ENCODE peak calls at places on chromosome 21, in four cellular contexts. D is fibroblast of lung, U is cardiac muscle cell, Y is A673. K is an unnamed sample.

GRCh38 chr21:35195232-35195631 is 146.1 kb upstream of the RUNX1 start:
- DNase-seq in U (no peak), Y (no peak), D (no peak), K (no peak)

GRCh38 chr21:34836103-34836932 is 167.5 kb downstream of the CLIC6 start:
- DNase-seq in U (no peak), Y (no peak), D (peak), K (no peak)

GRCh38 chr21:14862794-14863720 is 201.7 kb downstream of the NRIP1 start:
- DNase-seq in U (peak), Y (peak), D (peak), K (no peak)

GRCh38 chr21:26405735-26406361 is 167.2 kb downstream of the CYYR1 start:
- DNase-seq in U (peak), Y (peak), D (peak), K (no peak)

GRCh38 chr21:34351786-34352241 is 12.0 kb upstream of the KCNE2 start:
- DNase-seq in D (peak), Y (peak), U (peak), K (peak)

GRCh38 chr21:16573581-16573980 is 843.8 kb downstream of the USP25 start:
- DNase-seq in U (no peak), D (peak), Y (no peak), K (no peak)

GRCh38 chr21:43195131-43196021 is 26.6 kb downstream of the CRYAA start:
- DNase-seq in U (no peak), D (no peak), Y (no peak), K (no peak)

GRCh38 chr21:33684068-33684467 is 41.8 kb downstream of the ITSN1 start:
- DNase-seq in D (no peak), Y (no peak), U (no peak), K (no peak)

GRCh38 chr21:35197191-35197590 is 148.1 kb upstream of the RUNX1 start:
- DNase-seq in Y (no peak), D (no peak), U (no peak), K (no peak)

GRCh38 chr21:27040738-27041137 is 73.8 kb upstream of the ADAMTS5 start:
- DNase-seq in D (no peak), Y (no peak), U (no peak), K (no peak)

GRCh38 chr21:34986561-34987533 is 62.3 kb downstream of the RUNX1 start:
- DNase-seq in Y (no peak), U (no peak), D (peak), K (peak)

GRCh38 chr21:29148535-29148934 is 18.1 kb downstream of the MAP3K7CL start:
- DNase-seq in Y (no peak), U (no peak), D (peak), K (no peak)

GRCh38 chr21:37855568-37856391 is 60.5 kb downstream of the KCNJ6 start:
- DNase-seq in D (peak), U (no peak), Y (no peak), K (no peak)

GRCh38 chr21:27393726-27394125 is 426.8 kb upstream of the ADAMTS5 start:
- DNase-seq in D (peak), Y (no peak), U (no peak), K (no peak)

GRCh38 chr21:29091032-29091431 is 17.6 kb upstream of the CCT8 start:
- DNase-seq in D (peak), Y (no peak), U (no peak), K (no peak)

GRCh38 chr21:15093216-15093615 is 28.4 kb upstream of the NRIP1 start:
- DNase-seq in U (no peak), D (no peak), Y (no peak), K (no peak)

GRCh38 chr21:17612023-17612564 is 607 bp downstream of the BTG3 start:
- DNase-seq in U (peak), D (peak), Y (peak), K (peak)

GRCh38 chr21:34180406-34180805 is 107.0 kb downstream of the MRPS6 start:
- DNase-seq in Y (no peak), D (no peak), U (no peak), K (no peak)

GRCh38 chr21:31730687-31731111 is 1.2 kb downstream of the SCAF4 start:
- DNase-seq in Y (peak), U (peak), D (no peak), K (no peak)

GRCh38 chr21:19870682-19871081 is 1127.5 kb upstream of the NCAM2 start:
- DNase-seq in Y (no peak), U (no peak), D (no peak), K (no peak)

GRCh38 chr21:33262921-33263320 is 3.2 kb upstream of the IL10RB start:
- DNase-seq in D (no peak), U (no peak), Y (no peak), K (no peak)

GRCh38 chr21:31732538-31732864 is 583 bp upstream of the SCAF4 start:
- DNase-seq in Y (no peak), D (peak), U (no peak), K (no peak)

GRCh38 chr21:20882462-20883415 is 115.5 kb upstream of the NCAM2 start:
- DNase-seq in Y (peak), D (peak), U (peak), K (no peak)
- TF ChIP-seq CTCF in Y (peak), D (peak), U (peak), K (peak)

DNA sequence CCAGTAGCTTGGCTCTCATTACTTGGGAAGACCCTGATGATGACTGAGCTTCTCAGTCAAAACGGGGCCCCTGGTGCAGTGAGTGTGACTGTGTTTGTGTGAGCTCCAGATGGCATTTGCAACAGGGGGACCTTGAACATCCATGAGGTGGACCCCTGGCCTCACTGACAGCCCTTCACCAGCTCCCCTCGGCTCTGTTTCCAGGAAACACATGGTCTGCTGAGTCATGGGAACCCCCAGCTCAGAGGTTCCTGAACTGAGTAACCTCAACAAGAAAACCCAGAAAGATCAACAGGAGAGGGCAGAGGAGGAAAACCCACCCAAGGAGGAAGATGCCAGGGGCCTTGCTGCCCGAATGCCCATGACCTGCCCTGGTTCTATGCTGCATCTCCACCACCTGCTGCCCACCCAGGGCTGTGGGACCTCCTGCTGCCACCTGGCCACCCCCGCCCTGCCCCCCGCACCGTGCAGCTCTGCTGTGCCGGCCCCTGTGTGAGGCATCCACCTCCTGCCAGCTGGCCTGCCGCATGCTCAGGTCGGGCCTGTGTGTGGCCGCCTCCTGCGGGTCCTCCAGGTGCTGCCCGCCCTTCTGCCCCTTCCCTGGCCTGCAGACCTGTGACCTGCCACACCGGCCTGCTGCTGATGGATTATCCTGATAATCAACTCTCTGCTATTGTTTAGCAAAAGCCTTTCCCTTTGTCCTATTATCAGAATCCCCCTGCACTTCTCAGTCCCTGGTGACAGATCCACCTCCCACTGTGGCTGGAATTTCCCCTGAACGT is 4.2 kb upstream of the KRTAP12-1 start:
- DNase-seq in U (no peak), Y (peak), D (no peak), K (no peak)
- TF ChIP-seq CTCF in U (no peak), Y (no peak), D (no peak), K (no peak)

DNA sequence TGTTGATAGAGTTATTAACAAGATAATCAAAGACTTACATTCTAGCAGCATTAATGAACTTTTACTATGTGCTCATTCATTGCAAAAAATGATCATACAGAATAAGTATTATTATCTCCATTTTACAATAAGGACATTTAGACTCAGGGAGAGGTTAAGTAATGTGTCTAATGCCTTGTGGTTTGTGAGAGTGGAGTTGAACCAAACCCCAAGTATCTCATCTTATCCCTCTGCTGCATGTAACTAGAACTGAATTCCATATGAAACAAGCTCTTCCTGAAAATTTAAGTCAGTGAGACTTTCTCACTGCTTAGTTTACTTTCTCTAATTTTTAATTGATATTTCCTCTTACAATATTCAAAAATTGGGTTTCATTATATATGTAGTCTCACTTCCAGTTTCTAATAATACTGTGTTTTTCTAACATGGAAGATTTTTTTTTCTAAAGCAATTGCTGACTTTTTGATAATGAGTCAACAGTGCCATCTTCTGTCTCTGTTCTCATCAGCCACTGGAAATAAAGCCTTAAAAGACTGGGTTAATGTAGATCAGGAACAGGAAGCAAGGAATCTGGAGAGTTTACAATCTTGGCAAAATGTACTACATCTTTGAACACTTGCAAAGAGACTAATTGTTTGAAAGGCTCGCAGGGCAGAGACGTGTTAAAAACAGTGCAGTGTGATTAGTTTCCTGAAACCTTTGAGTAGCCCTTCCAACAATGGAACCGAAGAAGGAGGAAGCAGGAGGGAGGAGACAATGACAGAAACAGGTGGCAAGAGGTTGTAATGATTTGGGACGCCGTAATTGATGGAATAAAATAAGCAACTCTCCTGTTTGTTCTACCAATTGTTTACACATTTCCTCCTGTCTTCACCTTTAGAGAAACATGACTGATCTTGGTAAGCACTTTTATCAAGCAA is 567.6 kb downstream of the MRPL39 start:
- DNase-seq in U (peak), D (peak), Y (peak), K (peak)
- TF ChIP-seq CTCF in U (no peak), D (no peak), Y (peak), K (peak)

GRCh38 chr21:45488839-45489479 is 53.3 kb downstream of the SLC19A1 start:
- DNase-seq in U (no peak), D (no peak), Y (no peak), K (no peak)
- TF ChIP-seq CTCF in U (no peak), D (no peak), Y (no peak), K (no peak)

DNA sequence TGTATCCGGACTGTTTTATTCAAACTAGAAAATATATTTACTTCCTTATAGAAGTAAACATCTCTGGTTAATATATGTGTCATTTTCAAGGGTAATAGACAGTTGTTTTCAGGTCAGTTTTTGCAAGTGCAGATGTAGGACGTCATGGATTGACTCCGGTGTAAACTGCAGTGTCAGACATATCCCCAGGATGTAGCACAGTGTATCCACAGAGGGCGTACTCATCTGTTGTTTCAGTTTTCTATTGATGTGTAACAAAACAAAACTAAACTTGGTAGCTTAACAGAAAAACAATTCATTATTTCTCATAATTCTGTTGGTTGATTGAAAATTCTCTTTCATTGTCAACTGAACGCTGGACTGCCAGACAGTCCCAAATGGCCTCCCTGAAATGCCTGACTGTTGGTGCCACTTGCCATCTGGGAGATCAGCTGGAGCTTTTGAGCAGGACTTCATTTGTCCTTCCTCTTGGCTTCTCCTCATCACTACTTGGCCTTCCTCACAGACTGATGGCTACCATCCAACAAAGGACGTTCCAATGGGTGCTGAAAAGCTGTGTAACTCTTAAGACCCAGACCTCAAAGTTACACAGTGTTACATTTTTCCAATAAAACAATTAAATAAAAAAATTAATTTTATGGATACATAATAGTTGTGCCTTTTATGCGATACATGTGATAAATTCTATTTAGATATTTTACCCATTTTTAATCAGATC is 181.6 kb downstream of the NCAM2 start:
- DNase-seq in U (no peak), Y (no peak), D (no peak), K (no peak)
- TF ChIP-seq CTCF in U (no peak), Y (no peak), D (no peak), K (no peak)

GRCh38 chr21:36630485-36631206 is 68.3 kb upstream of the SIM2 start:
- DNase-seq in Y (peak), D (peak), U (peak), K (peak)
- TF ChIP-seq CTCF in Y (peak), D (peak), U (peak), K (peak)

GRCh38 chr21:39105836-39106235 is 77.4 kb downstream of the PSMG1 start:
- DNase-seq in D (no peak), U (no peak), Y (no peak), K (no peak)
- TF ChIP-seq CTCF in D (no peak), U (no peak), Y (no peak), K (no peak)

GRCh38 chr21:41048141-41048540 is 119.8 kb upstream of the BACE2 start:
- DNase-seq in D (no peak), Y (no peak), U (no peak), K (no peak)

GRCh38 chr21:41048636-41049035 is 119.3 kb upstream of the BACE2 start:
- DNase-seq in D (no peak), Y (no peak), U (no peak), K (peak)

GRCh38 chr21:41043008-41043407 is 125.0 kb upstream of the BACE2 start:
- DNase-seq in D (no peak), Y (no peak), U (no peak), K (no peak)

DNA sequence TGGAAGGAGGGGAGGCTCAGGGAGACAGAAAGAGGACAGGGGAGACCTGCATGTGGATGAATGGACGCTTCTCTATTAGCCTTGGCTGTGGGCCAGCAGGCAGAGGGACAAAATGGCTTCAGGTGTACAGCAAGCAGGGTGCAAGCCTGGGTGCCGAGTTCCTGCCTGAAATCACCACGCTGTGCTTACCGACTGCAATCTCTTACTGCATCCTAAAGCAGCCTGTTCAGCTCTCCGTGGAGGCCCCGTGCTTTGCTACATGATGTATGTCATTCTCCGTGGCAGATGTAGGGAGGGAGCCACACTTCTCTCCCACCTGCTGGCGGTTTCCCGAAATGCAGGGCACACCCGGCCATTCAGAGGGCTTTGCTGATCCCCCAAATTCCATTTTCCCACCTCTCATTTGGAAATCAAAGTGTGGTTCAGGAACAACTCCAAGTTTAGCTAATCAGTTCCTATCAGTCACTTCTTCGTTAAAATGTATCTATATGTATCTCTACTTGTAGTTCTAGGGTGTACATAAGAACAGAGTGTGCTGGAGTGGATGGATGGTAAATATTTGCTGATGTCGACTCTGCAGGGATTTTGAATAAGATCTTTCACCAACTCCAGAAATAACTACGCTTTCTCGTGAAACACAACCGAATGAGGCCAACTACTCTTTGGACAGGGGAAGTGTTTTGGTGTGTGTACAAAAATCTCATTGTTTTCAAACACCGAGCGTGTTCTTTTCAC is 122.3 kb upstream of the BACE2 start:
- DNase-seq in U (peak), Y (peak), D (no peak), K (no peak)
- TF ChIP-seq CTCF in U (no peak), Y (peak), D (no peak), K (no peak)

DNA sequence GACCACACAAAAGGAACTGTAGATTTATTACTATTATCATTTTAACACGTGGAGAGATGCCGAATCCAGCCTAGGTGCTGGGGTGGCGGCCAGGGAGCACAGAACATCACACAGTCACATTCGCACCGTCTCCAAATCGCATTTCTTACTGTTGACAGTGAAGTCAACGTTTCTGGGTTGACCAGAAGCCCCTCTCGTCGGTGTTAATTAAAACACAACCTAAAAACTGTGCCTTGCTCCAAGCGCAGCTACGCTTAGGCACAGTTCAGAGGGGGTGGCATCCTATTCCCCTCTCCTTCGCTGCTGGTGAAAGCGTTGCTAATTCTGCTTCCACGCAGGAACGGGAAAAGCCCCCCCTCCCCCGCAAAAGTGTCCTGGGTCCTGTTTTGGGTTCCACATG is 4.1 kb downstream of the RIPK4 start:
- DNase-seq in U (no peak), D (no peak), Y (no peak), K (no peak)
- TF ChIP-seq CTCF in U (no peak), D (no peak), Y (no peak), K (no peak)